ENCODE peak calls at places on chromosomes 1 and 21, in six cellular contexts. One of them, this sample, is unnamed.

GRCh38 chr1:81174052-81174451 is 626.7 kb upstream of the ADGRL2 start:
- DNase-seq in IMR-90: peak
- DNase-seq in H9: no peak
- DNase-seq in mesenchymal stem cell: peak
- DNase-seq in H1: no peak
- DNase-seq in trophoblast cell: no peak
- DNase-seq in this sample: no peak

GRCh38 chr1:176512966-176513365 is 50.0 kb downstream of the PAPPA2 start:
- DNase-seq in IMR-90: no peak
- DNase-seq in H9: no peak
- DNase-seq in mesenchymal stem cell: no peak
- DNase-seq in H1: no peak
- DNase-seq in trophoblast cell: no peak
- DNase-seq in this sample: no peak

GRCh38 chr21:33135925-33136324 is 66.0 kb downstream of the OLIG1 start:
- DNase-seq in IMR-90: no peak
- DNase-seq in H9: no peak
- DNase-seq in mesenchymal stem cell: no peak
- DNase-seq in H1: no peak
- DNase-seq in trophoblast cell: peak
- DNase-seq in this sample: no peak

GRCh38 chr1:41776896-41777431 is 141.8 kb downstream of the HIVEP3 start:
- DNase-seq in IMR-90: no peak
- DNase-seq in H9: no peak
- DNase-seq in mesenchymal stem cell: no peak
- DNase-seq in H1: no peak
- DNase-seq in trophoblast cell: no peak
- DNase-seq in this sample: no peak

GRCh38 chr1:227758366-227758765 is 23.1 kb downstream of the SNAP47 start:
- DNase-seq in IMR-90: no peak
- DNase-seq in H9: no peak
- DNase-seq in mesenchymal stem cell: no peak
- DNase-seq in H1: no peak
- DNase-seq in trophoblast cell: no peak
- DNase-seq in this sample: no peak

GRCh38 chr1:25017436-25018109 is 87.5 kb upstream of the RUNX3 start:
- DNase-seq in IMR-90: peak
- DNase-seq in H9: peak
- DNase-seq in mesenchymal stem cell: peak
- DNase-seq in H1: no peak
- DNase-seq in trophoblast cell: no peak
- DNase-seq in this sample: no peak

GRCh38 chr21:27339902-27340301 is 373.0 kb upstream of the ADAMTS5 start:
- DNase-seq in IMR-90: peak
- DNase-seq in H9: no peak
- DNase-seq in mesenchymal stem cell: peak
- DNase-seq in H1: no peak
- DNase-seq in trophoblast cell: no peak
- DNase-seq in this sample: no peak

GRCh38 chr1:156001682-156002171 is 19.0 kb downstream of the SSR2 start:
- DNase-seq in IMR-90: no peak
- DNase-seq in H9: no peak
- DNase-seq in mesenchymal stem cell: no peak
- DNase-seq in H1: no peak
- DNase-seq in trophoblast cell: no peak
- DNase-seq in this sample: no peak

GRCh38 chr1:202243006-202243405 is 49.4 kb downstream of the LGR6 start:
- DNase-seq in IMR-90: no peak
- DNase-seq in H9: peak
- DNase-seq in mesenchymal stem cell: no peak
- DNase-seq in H1: no peak
- DNase-seq in trophoblast cell: no peak
- DNase-seq in this sample: no peak

GRCh38 chr1:22792396-22793171 is 81.9 kb downstream of the EPHB2 start:
- DNase-seq in IMR-90: no peak
- DNase-seq in H9: peak
- DNase-seq in mesenchymal stem cell: no peak
- DNase-seq in H1: peak
- DNase-seq in trophoblast cell: peak
- DNase-seq in this sample: no peak

GRCh38 chr1:22789356-22789994 is 78.8 kb downstream of the EPHB2 start:
- DNase-seq in IMR-90: peak
- DNase-seq in H9: no peak
- DNase-seq in mesenchymal stem cell: no peak
- DNase-seq in H1: no peak
- DNase-seq in trophoblast cell: peak
- DNase-seq in this sample: no peak

GRCh38 chr1:22788298-22788697 is 77.7 kb downstream of the EPHB2 start:
- DNase-seq in IMR-90: no peak
- DNase-seq in H9: no peak
- DNase-seq in mesenchymal stem cell: no peak
- DNase-seq in H1: no peak
- DNase-seq in trophoblast cell: peak
- DNase-seq in this sample: no peak

GRCh38 chr1:22791736-22792325 is 81.2 kb downstream of the EPHB2 start:
- DNase-seq in IMR-90: no peak
- DNase-seq in H9: no peak
- DNase-seq in mesenchymal stem cell: no peak
- DNase-seq in H1: no peak
- DNase-seq in trophoblast cell: no peak
- DNase-seq in this sample: no peak

GRCh38 chr1:22790232-22791008 is 79.8 kb downstream of the EPHB2 start:
- DNase-seq in IMR-90: no peak
- DNase-seq in H9: no peak
- DNase-seq in mesenchymal stem cell: no peak
- DNase-seq in H1: no peak
- DNase-seq in trophoblast cell: peak
- DNase-seq in this sample: no peak
- H4K8ac ChIP-seq in IMR-90: no peak
- H4K8ac ChIP-seq in H9: no peak
- H4K8ac ChIP-seq in mesenchymal stem cell: no peak
- H4K8ac ChIP-seq in H1: no peak
- H4K8ac ChIP-seq in trophoblast cell: no peak
- H4K8ac ChIP-seq in this sample: no peak

DNA sequence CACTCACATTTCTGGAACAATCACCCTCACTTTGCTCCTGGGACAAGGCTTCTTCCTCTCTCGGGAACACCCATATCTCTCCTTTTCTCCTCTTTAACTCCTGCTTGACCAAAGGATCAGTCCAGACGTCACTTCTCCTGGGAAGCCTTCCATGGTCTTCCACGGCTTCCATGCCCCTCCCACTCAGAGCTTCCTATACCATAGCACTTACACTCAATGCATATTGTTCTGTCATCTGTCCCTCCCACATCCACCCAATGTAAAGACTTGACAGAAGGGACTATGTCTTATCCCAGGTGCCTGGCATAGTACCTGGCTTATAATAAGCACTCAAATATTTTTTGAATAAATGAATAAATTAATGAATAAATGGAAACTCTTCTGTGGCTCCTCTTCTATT is 28.2 kb downstream of the CD34 start:
- DNase-seq in IMR-90: no peak
- DNase-seq in H9: no peak
- DNase-seq in mesenchymal stem cell: no peak
- DNase-seq in H1: no peak
- DNase-seq in trophoblast cell: no peak
- DNase-seq in this sample: no peak
- H3K14ac ChIP-seq in IMR-90: no peak
- H3K14ac ChIP-seq in H9: no peak
- H3K14ac ChIP-seq in mesenchymal stem cell: no peak
- H3K14ac ChIP-seq in H1: no peak
- H3K14ac ChIP-seq in trophoblast cell: no peak
- H3K14ac ChIP-seq in this sample: no peak

GRCh38 chr21:37366488-37367300 is at the start of gene DYRK1A:
- DNase-seq in IMR-90: peak
- DNase-seq in H9: peak
- DNase-seq in mesenchymal stem cell: peak
- DNase-seq in H1: peak
- DNase-seq in trophoblast cell: peak
- DNase-seq in this sample: peak
- H4K8ac ChIP-seq in IMR-90: peak
- H4K8ac ChIP-seq in H9: peak
- H4K8ac ChIP-seq in mesenchymal stem cell: peak
- H4K8ac ChIP-seq in H1: peak
- H4K8ac ChIP-seq in trophoblast cell: peak
- H4K8ac ChIP-seq in this sample: no peak

DNA sequence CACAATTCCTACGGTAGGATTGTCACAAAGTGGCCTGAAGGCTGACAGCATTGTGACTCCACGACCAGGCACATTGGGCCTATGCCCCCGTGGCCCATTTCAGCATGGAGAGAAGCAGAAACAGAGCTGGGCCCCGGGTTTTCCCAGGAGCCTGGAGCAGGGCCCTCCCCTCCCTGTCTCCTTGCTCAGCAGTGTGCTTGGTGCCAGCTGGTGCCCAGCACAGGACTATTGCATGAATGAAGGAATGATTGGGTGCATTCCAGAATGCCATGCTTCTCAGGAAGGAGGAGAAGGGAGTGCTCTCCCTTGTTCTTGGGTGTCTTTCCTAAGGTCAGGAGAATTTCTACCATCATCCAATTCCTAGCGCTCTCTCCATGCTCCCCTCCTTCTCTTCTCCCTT is 33.7 kb downstream of the IER5 start:
- DNase-seq in IMR-90: no peak
- DNase-seq in H9: no peak
- DNase-seq in mesenchymal stem cell: no peak
- DNase-seq in H1: no peak
- DNase-seq in trophoblast cell: no peak
- DNase-seq in this sample: no peak
- H3K14ac ChIP-seq in IMR-90: no peak
- H3K14ac ChIP-seq in H9: no peak
- H3K14ac ChIP-seq in mesenchymal stem cell: no peak
- H3K14ac ChIP-seq in H1: no peak
- H3K14ac ChIP-seq in trophoblast cell: no peak
- H3K14ac ChIP-seq in this sample: no peak

GRCh38 chr1:169106095-169106920 is at the start of gene ATP1B1:
- DNase-seq in IMR-90: peak
- DNase-seq in H9: peak
- DNase-seq in mesenchymal stem cell: peak
- DNase-seq in H1: peak
- DNase-seq in trophoblast cell: peak
- DNase-seq in this sample: peak
- H4K8ac ChIP-seq in IMR-90: peak
- H4K8ac ChIP-seq in H9: no peak
- H4K8ac ChIP-seq in mesenchymal stem cell: peak
- H4K8ac ChIP-seq in H1: peak
- H4K8ac ChIP-seq in trophoblast cell: peak
- H4K8ac ChIP-seq in this sample: peak

GRCh38 chr1:109634771-109635750 is 15.4 kb downstream of the AMPD2 start:
- DNase-seq in IMR-90: no peak
- DNase-seq in H9: peak
- DNase-seq in mesenchymal stem cell: no peak
- DNase-seq in H1: peak
- DNase-seq in trophoblast cell: no peak
- DNase-seq in this sample: no peak
- H3K14ac ChIP-seq in IMR-90: no peak
- H3K14ac ChIP-seq in H9: no peak
- H3K14ac ChIP-seq in mesenchymal stem cell: no peak
- H3K14ac ChIP-seq in H1: no peak
- H3K14ac ChIP-seq in trophoblast cell: no peak
- H3K14ac ChIP-seq in this sample: no peak

DNA sequence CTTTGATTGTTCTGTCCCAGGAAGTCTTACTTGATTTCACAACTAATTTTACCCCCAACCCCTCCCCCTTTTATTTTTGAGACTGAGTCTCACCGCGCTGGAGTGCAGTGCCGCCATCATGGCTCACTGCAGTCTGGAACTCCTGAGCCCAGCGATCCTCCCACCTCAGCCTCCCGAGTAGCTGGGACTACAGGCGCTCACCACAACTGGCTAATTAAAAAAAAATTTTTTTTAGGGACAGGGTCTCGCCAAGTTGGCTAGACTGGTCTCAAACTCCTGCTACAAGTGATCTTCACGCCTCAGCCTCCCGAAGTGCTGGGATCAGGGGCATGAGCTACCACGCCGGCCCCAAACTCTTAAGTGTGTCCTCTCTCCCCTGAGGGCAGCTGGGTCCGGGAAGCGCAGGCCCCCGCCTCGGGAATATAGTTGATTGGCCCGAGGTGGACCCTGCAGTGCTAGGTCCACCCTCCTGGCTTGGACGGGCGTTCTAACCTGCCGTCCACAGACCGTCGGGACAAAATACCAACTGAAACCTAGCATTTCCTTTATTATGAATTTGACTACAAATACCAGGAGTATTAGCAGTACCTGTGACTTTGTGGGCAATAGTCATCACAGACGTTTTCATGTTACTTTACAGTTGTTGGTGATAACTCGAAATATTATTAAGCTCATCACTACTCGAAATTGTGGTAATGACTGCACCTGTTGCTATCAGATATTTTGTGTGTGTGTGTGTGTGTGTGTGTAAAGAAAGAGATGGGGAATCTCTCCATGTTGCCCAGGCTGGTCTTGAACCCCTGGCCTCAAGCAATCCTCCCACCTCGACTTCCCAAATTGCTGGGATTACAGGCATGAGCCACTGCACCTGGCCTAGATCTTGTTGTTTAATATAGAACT is 642 bp upstream of the PARP1 start:
- DNase-seq in IMR-90: no peak
- DNase-seq in H9: no peak
- DNase-seq in mesenchymal stem cell: no peak
- DNase-seq in H1: no peak
- DNase-seq in trophoblast cell: no peak
- DNase-seq in this sample: no peak
- H4K8ac ChIP-seq in IMR-90: peak
- H4K8ac ChIP-seq in H9: no peak
- H4K8ac ChIP-seq in mesenchymal stem cell: peak
- H4K8ac ChIP-seq in H1: peak
- H4K8ac ChIP-seq in trophoblast cell: peak
- H4K8ac ChIP-seq in this sample: no peak

DNA sequence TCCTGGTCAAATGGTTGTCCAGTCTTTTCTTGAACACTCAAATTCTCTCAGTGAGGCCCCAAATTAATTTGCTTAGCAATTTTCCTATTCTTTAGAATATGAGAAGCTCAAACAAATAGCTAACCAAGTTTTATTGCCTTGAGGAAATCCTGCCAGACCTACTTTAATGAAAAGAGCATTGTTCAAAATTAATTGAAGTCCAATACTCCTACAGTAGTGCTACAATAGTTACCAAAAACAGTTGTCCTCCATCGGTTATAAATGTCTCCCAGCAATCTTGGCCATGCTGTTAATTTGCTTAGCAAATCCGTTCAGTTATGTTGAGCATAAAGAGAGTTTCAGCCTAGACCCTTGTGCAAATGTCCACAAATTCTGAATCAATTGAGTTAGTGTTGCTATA is 112.9 kb downstream of the MAB21L3 start:
- DNase-seq in IMR-90: no peak
- DNase-seq in H9: no peak
- DNase-seq in mesenchymal stem cell: no peak
- DNase-seq in H1: no peak
- DNase-seq in trophoblast cell: no peak
- DNase-seq in this sample: no peak
- H3K14ac ChIP-seq in IMR-90: no peak
- H3K14ac ChIP-seq in H9: no peak
- H3K14ac ChIP-seq in mesenchymal stem cell: no peak
- H3K14ac ChIP-seq in H1: no peak
- H3K14ac ChIP-seq in trophoblast cell: no peak
- H3K14ac ChIP-seq in this sample: no peak